ENCODE peak calls at places on chromosome 1, in eight cellular contexts. One of them, this sample, is unnamed.

GRCh38 chr1:21629971-21630370 is 39.2 kb downstream of the RAP1GAP start:
- DNase-seq in HCT116: no peak
- DNase-seq in lower lobe of right lung: no peak
- DNase-seq in IMR-90: no peak
- DNase-seq in stomach: no peak
- DNase-seq in HepG2: no peak
- DNase-seq in heart right ventricle: no peak
- DNase-seq in mesenchymal stem cell: no peak
- DNase-seq in this sample: no peak

GRCh38 chr1:219702551-219703215 is 89.8 kb upstream of the ZC3H11B start:
- DNase-seq in HCT116: no peak
- DNase-seq in lower lobe of right lung: no peak
- DNase-seq in IMR-90: peak; percentile 50
- DNase-seq in stomach: no peak
- DNase-seq in HepG2: no peak
- DNase-seq in heart right ventricle: no peak
- DNase-seq in mesenchymal stem cell: peak; percentile 12
- DNase-seq in this sample: no peak

GRCh38 chr1:33382651-33383415 is 48.1 kb downstream of the PHC2 start:
- DNase-seq in HCT116: no peak
- DNase-seq in lower lobe of right lung: no peak
- DNase-seq in IMR-90: no peak
- DNase-seq in stomach: no peak
- DNase-seq in HepG2: no peak
- DNase-seq in heart right ventricle: no peak
- DNase-seq in mesenchymal stem cell: peak; percentile 38
- DNase-seq in this sample: no peak

GRCh38 chr1:160375788-160376524 is 9.1 kb downstream of the NHLH1 start:
- DNase-seq in HCT116: no peak
- DNase-seq in lower lobe of right lung: no peak
- DNase-seq in IMR-90: no peak
- DNase-seq in stomach: no peak
- DNase-seq in HepG2: peak; percentile 16
- DNase-seq in heart right ventricle: no peak
- DNase-seq in mesenchymal stem cell: peak; percentile 60
- DNase-seq in this sample: no peak

GRCh38 chr1:109892476-109893368 is 17.9 kb upstream of the CSF1 start:
- DNase-seq in HCT116: no peak
- DNase-seq in lower lobe of right lung: no peak
- DNase-seq in IMR-90: peak; percentile 57
- DNase-seq in stomach: no peak
- DNase-seq in HepG2: no peak
- DNase-seq in heart right ventricle: peak; percentile 40
- DNase-seq in mesenchymal stem cell: peak; percentile 76
- DNase-seq in this sample: no peak

GRCh38 chr1:100188617-100189016 is 10.6 kb upstream of the LRRC39 start:
- DNase-seq in HCT116: no peak
- DNase-seq in lower lobe of right lung: no peak
- DNase-seq in IMR-90: peak; percentile 73
- DNase-seq in stomach: no peak
- DNase-seq in HepG2: no peak
- DNase-seq in heart right ventricle: no peak
- DNase-seq in mesenchymal stem cell: peak; percentile 31
- DNase-seq in this sample: no peak

GRCh38 chr1:229341811-229342304 is 989 bp downstream of the CCSAP start:
- DNase-seq in HCT116: no peak
- DNase-seq in lower lobe of right lung: no peak
- DNase-seq in IMR-90: peak; percentile 24
- DNase-seq in stomach: no peak
- DNase-seq in HepG2: no peak
- DNase-seq in heart right ventricle: no peak
- DNase-seq in mesenchymal stem cell: peak; percentile 54
- DNase-seq in this sample: no peak

GRCh38 chr1:18858070-18858688 is 1.3 kb downstream of the TAS1R2 start:
- DNase-seq in HCT116: no peak
- DNase-seq in lower lobe of right lung: no peak
- DNase-seq in IMR-90: no peak
- DNase-seq in stomach: no peak
- DNase-seq in HepG2: no peak
- DNase-seq in heart right ventricle: no peak
- DNase-seq in mesenchymal stem cell: no peak
- DNase-seq in this sample: no peak

GRCh38 chr1:44377925-44378784 is 23.1 kb upstream of the ERI3 start:
- DNase-seq in HCT116: peak; percentile 32
- DNase-seq in lower lobe of right lung: peak; percentile 57
- DNase-seq in IMR-90: peak; percentile 52
- DNase-seq in stomach: peak; percentile 57
- DNase-seq in HepG2: peak; percentile 67
- DNase-seq in heart right ventricle: peak; percentile 15
- DNase-seq in mesenchymal stem cell: peak; percentile 57
- DNase-seq in this sample: no peak

GRCh38 chr1:219160942-219161341 is 12.7 kb upstream of the LYPLAL1 start:
- DNase-seq in HCT116: no peak
- DNase-seq in lower lobe of right lung: no peak
- DNase-seq in IMR-90: no peak
- DNase-seq in stomach: no peak
- DNase-seq in HepG2: no peak
- DNase-seq in heart right ventricle: no peak
- DNase-seq in mesenchymal stem cell: no peak
- DNase-seq in this sample: no peak

GRCh38 chr1:21559788-21560567 is 50.8 kb downstream of the ALPL start:
- DNase-seq in HCT116: no peak
- DNase-seq in lower lobe of right lung: no peak
- DNase-seq in IMR-90: no peak
- DNase-seq in stomach: no peak
- DNase-seq in HepG2: no peak
- DNase-seq in heart right ventricle: no peak
- DNase-seq in mesenchymal stem cell: no peak
- DNase-seq in this sample: no peak

GRCh38 chr1:30952098-30952497 is 43.5 kb upstream of the SDC3 start:
- DNase-seq in HCT116: no peak
- DNase-seq in lower lobe of right lung: no peak
- DNase-seq in IMR-90: no peak
- DNase-seq in stomach: no peak
- DNase-seq in HepG2: peak; percentile 16
- DNase-seq in heart right ventricle: no peak
- DNase-seq in mesenchymal stem cell: no peak
- DNase-seq in this sample: no peak

GRCh38 chr1:47711211-47711847 is 273.5 kb downstream of the FOXD2 start:
- DNase-seq in HCT116: no peak
- DNase-seq in lower lobe of right lung: no peak
- DNase-seq in IMR-90: no peak
- DNase-seq in stomach: no peak
- DNase-seq in HepG2: no peak
- DNase-seq in heart right ventricle: no peak
- DNase-seq in mesenchymal stem cell: no peak
- DNase-seq in this sample: no peak

GRCh38 chr1:226632169-226632884 is 83.8 kb downstream of the STUM start:
- DNase-seq in HCT116: no peak
- DNase-seq in lower lobe of right lung: peak; percentile 38
- DNase-seq in IMR-90: no peak
- DNase-seq in stomach: no peak
- DNase-seq in HepG2: no peak
- DNase-seq in heart right ventricle: no peak
- DNase-seq in mesenchymal stem cell: no peak
- DNase-seq in this sample: peak; percentile 48

GRCh38 chr1:93434987-93435386 is 12.9 kb upstream of the FNBP1L start:
- DNase-seq in HCT116: no peak
- DNase-seq in lower lobe of right lung: no peak
- DNase-seq in IMR-90: no peak
- DNase-seq in stomach: no peak
- DNase-seq in HepG2: no peak
- DNase-seq in heart right ventricle: no peak
- DNase-seq in mesenchymal stem cell: no peak
- DNase-seq in this sample: no peak

GRCh38 chr1:16721871-16722641 is 18.3 kb upstream of the RNU1-4 start:
- DNase-seq in HCT116: no peak
- DNase-seq in lower lobe of right lung: no peak
- DNase-seq in IMR-90: no peak
- DNase-seq in stomach: no peak
- DNase-seq in HepG2: no peak
- DNase-seq in heart right ventricle: no peak
- DNase-seq in mesenchymal stem cell: no peak
- DNase-seq in this sample: peak; percentile 56

GRCh38 chr1:246617156-246617555 is 50.9 kb downstream of the CNST start:
- DNase-seq in HCT116: no peak
- DNase-seq in lower lobe of right lung: no peak
- DNase-seq in IMR-90: peak; percentile 20
- DNase-seq in stomach: no peak
- DNase-seq in HepG2: no peak
- DNase-seq in heart right ventricle: no peak
- DNase-seq in mesenchymal stem cell: no peak
- DNase-seq in this sample: no peak

GRCh38 chr1:68955424-68955823 is 458.5 kb upstream of the DEPDC1 start:
- DNase-seq in HCT116: no peak
- DNase-seq in lower lobe of right lung: no peak
- DNase-seq in IMR-90: no peak
- DNase-seq in stomach: no peak
- DNase-seq in HepG2: no peak
- DNase-seq in heart right ventricle: no peak
- DNase-seq in mesenchymal stem cell: no peak
- DNase-seq in this sample: no peak

DNA sequence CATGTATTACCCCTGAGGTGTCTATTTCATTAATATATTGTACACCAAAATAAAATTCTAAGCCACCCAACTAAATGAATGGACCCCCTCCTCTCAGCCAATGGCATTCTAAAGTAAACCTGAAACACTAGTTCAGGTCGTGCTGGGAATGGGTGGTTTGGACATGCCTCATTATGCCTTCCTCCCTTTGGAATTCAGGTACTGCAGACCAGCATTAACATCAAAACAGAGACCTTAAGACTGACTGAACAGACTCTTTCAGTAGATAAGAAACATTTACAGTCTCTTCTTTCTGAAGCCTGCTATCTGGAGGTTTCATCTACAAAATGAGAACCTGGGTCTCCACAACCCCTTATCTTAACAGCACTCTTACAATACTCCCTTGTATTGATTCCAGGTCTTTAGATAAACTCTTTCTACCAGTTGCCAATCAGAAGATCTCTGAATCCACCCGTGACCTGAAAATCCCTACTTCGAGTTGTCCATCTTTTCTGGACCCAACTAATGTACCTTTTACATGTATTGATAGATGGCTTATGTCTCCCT is 93.6 kb downstream of the PKN2 start:
- DNase-seq in HCT116: no peak
- DNase-seq in lower lobe of right lung: no peak
- DNase-seq in IMR-90: no peak
- DNase-seq in stomach: no peak
- DNase-seq in HepG2: no peak
- DNase-seq in heart right ventricle: no peak
- DNase-seq in mesenchymal stem cell: no peak
- DNase-seq in this sample: no peak
- H3K27ac ChIP-seq in HCT116: no peak overlapping the region
- H3K27ac ChIP-seq in lower lobe of right lung: no peak overlapping the region
- H3K27ac ChIP-seq in IMR-90: no peak overlapping the region
- H3K27ac ChIP-seq in stomach: no peak overlapping the region
- H3K27ac ChIP-seq in HepG2: no peak overlapping the region
- H3K27ac ChIP-seq in heart right ventricle: no peak overlapping the region
- H3K27ac ChIP-seq in mesenchymal stem cell: no peak overlapping the region
- H3K27ac ChIP-seq in this sample: no peak overlapping the region

GRCh38 chr1:169681094-169681493 is 30.3 kb downstream of the SELL start:
- DNase-seq in HCT116: no peak
- DNase-seq in lower lobe of right lung: no peak
- DNase-seq in IMR-90: no peak
- DNase-seq in stomach: no peak
- DNase-seq in HepG2: no peak
- DNase-seq in heart right ventricle: no peak
- DNase-seq in mesenchymal stem cell: no peak
- DNase-seq in this sample: no peak

GRCh38 chr1:169679692-169680091 is 31.7 kb downstream of the SELL start:
- DNase-seq in HCT116: no peak
- DNase-seq in lower lobe of right lung: no peak
- DNase-seq in IMR-90: no peak
- DNase-seq in stomach: no peak
- DNase-seq in HepG2: no peak
- DNase-seq in heart right ventricle: no peak
- DNase-seq in mesenchymal stem cell: no peak
- DNase-seq in this sample: no peak

GRCh38 chr1:169682077-169682476 is 29.3 kb downstream of the SELL start:
- DNase-seq in HCT116: no peak
- DNase-seq in lower lobe of right lung: no peak
- DNase-seq in IMR-90: no peak
- DNase-seq in stomach: no peak
- DNase-seq in HepG2: no peak
- DNase-seq in heart right ventricle: no peak
- DNase-seq in mesenchymal stem cell: no peak
- DNase-seq in this sample: no peak

GRCh38 chr1:169683661-169684060 is 27.8 kb downstream of the SELL start:
- DNase-seq in HCT116: no peak
- DNase-seq in lower lobe of right lung: no peak
- DNase-seq in IMR-90: no peak
- DNase-seq in stomach: no peak
- DNase-seq in HepG2: no peak
- DNase-seq in heart right ventricle: no peak
- DNase-seq in mesenchymal stem cell: no peak
- DNase-seq in this sample: no peak

GRCh38 chr1:169680377-169681019 is 30.9 kb downstream of the SELL start:
- DNase-seq in HCT116: no peak
- DNase-seq in lower lobe of right lung: no peak
- DNase-seq in IMR-90: no peak
- DNase-seq in stomach: no peak
- DNase-seq in HepG2: no peak
- DNase-seq in heart right ventricle: no peak
- DNase-seq in mesenchymal stem cell: no peak
- DNase-seq in this sample: no peak
- H3K4me3 ChIP-seq in HCT116: no peak overlapping the region
- H3K4me3 ChIP-seq in lower lobe of right lung: no peak overlapping the region
- H3K4me3 ChIP-seq in IMR-90: no peak overlapping the region
- H3K4me3 ChIP-seq in stomach: no peak overlapping the region
- H3K4me3 ChIP-seq in HepG2: no peak overlapping the region
- H3K4me3 ChIP-seq in heart right ventricle: no peak overlapping the region
- H3K4me3 ChIP-seq in mesenchymal stem cell: no peak overlapping the region
- H3K4me3 ChIP-seq in this sample: no peak overlapping the region

GRCh38 chr1:25435315-25436103 is 4.8 kb downstream of the MACO1 start:
- DNase-seq in HCT116: no peak
- DNase-seq in lower lobe of right lung: no peak
- DNase-seq in IMR-90: no peak
- DNase-seq in stomach: no peak
- DNase-seq in HepG2: no peak
- DNase-seq in heart right ventricle: no peak
- DNase-seq in mesenchymal stem cell: no peak
- DNase-seq in this sample: no peak
- H3K27ac ChIP-seq in HCT116: no peak overlapping the region
- H3K27ac ChIP-seq in lower lobe of right lung: peak overlapping the region; percentile 7
- H3K27ac ChIP-seq in IMR-90: no peak overlapping the region
- H3K27ac ChIP-seq in stomach: no peak overlapping the region
- H3K27ac ChIP-seq in HepG2: no peak overlapping the region
- H3K27ac ChIP-seq in heart right ventricle: peak overlapping the region; percentile 38
- H3K27ac ChIP-seq in mesenchymal stem cell: no peak overlapping the region
- H3K27ac ChIP-seq in this sample: no peak overlapping the region

DNA sequence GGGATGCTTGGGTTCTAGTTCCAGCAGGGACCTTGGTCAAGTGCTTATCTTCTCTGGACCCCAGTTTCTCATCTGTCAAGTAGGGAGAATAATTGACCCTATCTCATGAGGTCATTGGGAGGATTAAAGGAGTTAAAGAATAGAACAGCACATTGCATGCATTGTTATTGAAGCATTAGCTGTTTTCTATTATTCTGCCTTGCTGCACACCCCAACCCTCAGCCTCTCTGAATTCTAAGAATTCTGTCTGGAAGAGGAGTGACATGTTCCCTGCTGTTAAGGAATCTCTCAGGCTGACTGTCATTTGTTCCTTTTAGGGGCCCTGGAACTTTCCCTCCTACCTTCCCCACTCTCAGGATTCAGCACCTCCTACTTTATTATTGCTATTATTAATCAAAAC is 73.9 kb downstream of the NENF start:
- DNase-seq in HCT116: no peak
- DNase-seq in lower lobe of right lung: no peak
- DNase-seq in IMR-90: no peak
- DNase-seq in stomach: no peak
- DNase-seq in HepG2: no peak
- DNase-seq in heart right ventricle: no peak
- DNase-seq in mesenchymal stem cell: no peak
- DNase-seq in this sample: no peak
- H3K4me3 ChIP-seq in HCT116: no peak overlapping the region
- H3K4me3 ChIP-seq in lower lobe of right lung: no peak overlapping the region
- H3K4me3 ChIP-seq in IMR-90: no peak overlapping the region
- H3K4me3 ChIP-seq in stomach: no peak overlapping the region
- H3K4me3 ChIP-seq in HepG2: no peak overlapping the region
- H3K4me3 ChIP-seq in heart right ventricle: no peak overlapping the region
- H3K4me3 ChIP-seq in mesenchymal stem cell: no peak overlapping the region
- H3K4me3 ChIP-seq in this sample: no peak overlapping the region

This sample was measured in aorta.